ENCODE peak calls at places on chromosomes 13 and 19, in five cellular contexts. B, I, C, Z and N are unnamed samples.

GRCh38 chr19:10079031-10079453 is 7.1 kb upstream of the SHFL start:
- DNase-seq in Z (no peak), C (peak; percentile 3), B (no peak), I (no peak), N (no peak)

GRCh38 chr13:21176982-21177284 is 475 bp downstream of the MRPL57 start:
- DNase-seq in C (no peak), I (no peak), B (no peak), Z (no peak), N (no peak)

GRCh38 chr19:22935151-22935550 is 67.8 kb downstream of the ZNF728 start:
- DNase-seq in Z (no peak), I (no peak), B (no peak), C (no peak), N (no peak)

GRCh38 chr13:36385471-36385870 is 39.3 kb upstream of the SPART start:
- DNase-seq in B (no peak), Z (no peak), I (no peak), C (no peak), N (no peak)

GRCh38 chr13:67278230-67278629 is 48.1 kb upstream of the PCDH9 start:
- DNase-seq in C (no peak), B (peak; percentile 50), Z (no peak), I (no peak), N (peak; percentile 92)

GRCh38 chr13:27097691-27098090 is 73.9 kb downstream of the USP12 start:
- DNase-seq in Z (no peak), I (no peak), C (no peak), B (no peak), N (no peak)

GRCh38 chr13:97189943-97190342 is 32.2 kb upstream of the MBNL2 start:
- DNase-seq in C (no peak), I (no peak), B (no peak), Z (no peak), N (no peak)

GRCh38 chr13:71242191-71242590 is 624.8 kb downstream of the DACH1 start:
- DNase-seq in C (peak; percentile 39), I (no peak), B (no peak), Z (no peak), N (no peak)

GRCh38 chr13:44237276-44237767 is 136.3 kb upstream of the SERP2 start:
- DNase-seq in I (peak; percentile 59), C (peak; percentile 66), Z (no peak), B (peak; percentile 76), N (no peak)

GRCh38 chr19:2503521-2504109 is 27.7 kb downstream of the GADD45B start:
- DNase-seq in Z (peak; percentile 90), B (peak; percentile 70), I (no peak), C (no peak), N (peak; percentile 43)

GRCh38 chr19:7926021-7926726 is at the start of gene CTXN1:
- DNase-seq in C (peak; percentile 84), I (peak; percentile 66), B (no peak), Z (peak; percentile 70), N (no peak)

GRCh38 chr13:35953537-35954206 is 177.5 kb downstream of the DCLK1 start:
- DNase-seq in C (peak; percentile 78), B (peak; percentile 98), I (peak; percentile 65), Z (no peak), N (peak; percentile 87)

GRCh38 chr19:11361037-11361770 is 6.0 kb downstream of the PLPPR2 start:
- DNase-seq in I (no peak), B (no peak), Z (no peak), C (peak; percentile 63), N (no peak)

GRCh38 chr19:38711726-38712153 is 32.5 kb downstream of the CAPN12 start:
- DNase-seq in B (peak; percentile 60), C (peak; percentile 68), Z (no peak), I (no peak), N (peak; percentile 67)

GRCh38 chr19:31135841-31136240 is 213.4 kb downstream of the TSHZ3 start:
- DNase-seq in I (no peak), Z (no peak), C (no peak), B (no peak), N (no peak)

GRCh38 chr19:1836458-1837221 is 11.6 kb downstream of the REXO1 start:
- DNase-seq in B (no peak), Z (no peak), C (no peak), I (no peak), N (no peak)

GRCh38 chr13:66835040-66835628 is 395.0 kb downstream of the PCDH9 start:
- DNase-seq in C (peak; percentile 90), I (peak; percentile 71), B (no peak), Z (no peak), N (no peak)

GRCh38 chr13:78997902-78998654 is 339.1 kb upstream of the OBI1 start:
- DNase-seq in B (no peak), C (no peak), Z (no peak), I (no peak), N (no peak)

GRCh38 chr19:38740932-38741331 is 3.3 kb downstream of the CAPN12 start:
- DNase-seq in I (no peak), C (no peak), Z (no peak), B (no peak), N (no peak)

GRCh38 chr19:16449330-16449961 is 22.3 kb downstream of the EPS15L1 start:
- DNase-seq in C (no peak), B (no peak), Z (peak; percentile 42), I (no peak), N (no peak)

GRCh38 chr19:9721861-9722260 is 46.7 kb downstream of the ZNF846 start:
- DNase-seq in I (no peak), B (no peak), Z (no peak), C (no peak), N (no peak)